ENCODE peak calls at places on chromosomes 5 and 9, in seven cellular contexts. A, H, P, X, N, L and G are unnamed samples.

GRCh38 chr9:70594546-70594945 is 180.1 kb upstream of the KLF9 start:
- DNase-seq in H (no peak), X (no peak), L (no peak), N (no peak), P (no peak), A (no peak), G (no peak)

GRCh38 chr9:85647571-85647970 is 94.2 kb downstream of the AGTPBP1 start:
- DNase-seq in A (no peak), X (no peak), P (no peak), L (peak; percentile 29), N (no peak), H (no peak), G (no peak)

GRCh38 chr5:33306758-33307157 is 134.0 kb upstream of the TARS1 start:
- DNase-seq in H (no peak), N (no peak), P (no peak), A (no peak), L (no peak), X (no peak), G (no peak)

GRCh38 chr5:144331361-144331760 is 160.7 kb downstream of the KCTD16 start:
- DNase-seq in A (no peak), L (no peak), H (no peak), P (no peak), N (no peak), X (no peak), G (no peak)

GRCh38 chr5:75052461-75053285 is at the start of gene GCNT4:
- DNase-seq in L (peak; percentile 55), A (peak; percentile 58), P (peak; percentile 26), X (no peak), N (peak; percentile 72), H (peak; percentile 16), G (peak; percentile 60)

GRCh38 chr9:113879906-113880305 is 3.8 kb downstream of the ZNF618 start:
- DNase-seq in L (no peak), N (no peak), A (no peak), X (peak; percentile 69), H (no peak), P (no peak), G (no peak)

GRCh38 chr5:2946315-2946714 is 194.8 kb upstream of the IRX2 start:
- DNase-seq in N (no peak), A (no peak), L (no peak), H (no peak), X (no peak), P (no peak), G (no peak)

GRCh38 chr5:172777381-172778222 is 6.6 kb upstream of the DUSP1 start:
- DNase-seq in N (peak; percentile 97), A (peak; percentile 75), L (peak; percentile 83), P (peak; percentile 95), H (peak; percentile 91), X (peak; percentile 90), G (peak; percentile 97)

GRCh38 chr9:38126730-38127129 is 57.7 kb upstream of the SHB start:
- DNase-seq in H (no peak), N (no peak), L (no peak), A (no peak), P (no peak), X (no peak), G (no peak)

GRCh38 chr5:142201471-142201887 is 92.9 kb downstream of the NDFIP1 start:
- DNase-seq in A (no peak), H (no peak), X (peak; percentile 96), P (no peak), L (no peak), N (no peak), G (no peak)

GRCh38 chr5:149771216-149771973 is 41.3 kb downstream of the PPARGC1B start:
- DNase-seq in N (no peak), P (no peak), H (no peak), A (no peak), L (no peak), X (no peak), G (no peak)

GRCh38 chr9:70675868-70676370 is 261.5 kb upstream of the KLF9 start:
- DNase-seq in N (no peak), A (no peak), L (no peak), P (no peak), H (no peak), X (no peak), G (no peak)

GRCh38 chr5:66881475-66882161 is 285.4 kb downstream of the MAST4 start:
- DNase-seq in L (no peak), P (no peak), H (no peak), X (no peak), N (no peak), A (peak; percentile 28), G (peak; percentile 37)

GRCh38 chr9:92729735-92730155 is 34.9 kb downstream of the BICD2 start:
- DNase-seq in A (no peak), P (no peak), H (no peak), N (no peak), X (no peak), L (no peak), G (no peak)

GRCh38 chr9:92727716-92728700 is 36.6 kb downstream of the BICD2 start:
- DNase-seq in A (no peak), H (no peak), X (no peak), N (no peak), L (no peak), P (no peak), G (peak; percentile 7)

GRCh38 chr9:92726971-92727715 is 37.5 kb downstream of the BICD2 start:
- DNase-seq in L (no peak), H (no peak), N (no peak), A (no peak), P (no peak), X (peak; percentile 53), G (peak; percentile 24)

GRCh38 chr9:92730897-92731296 is 33.7 kb downstream of the BICD2 start:
- DNase-seq in H (no peak), A (no peak), N (no peak), P (no peak), X (no peak), L (no peak), G (peak; percentile 13)

DNA sequence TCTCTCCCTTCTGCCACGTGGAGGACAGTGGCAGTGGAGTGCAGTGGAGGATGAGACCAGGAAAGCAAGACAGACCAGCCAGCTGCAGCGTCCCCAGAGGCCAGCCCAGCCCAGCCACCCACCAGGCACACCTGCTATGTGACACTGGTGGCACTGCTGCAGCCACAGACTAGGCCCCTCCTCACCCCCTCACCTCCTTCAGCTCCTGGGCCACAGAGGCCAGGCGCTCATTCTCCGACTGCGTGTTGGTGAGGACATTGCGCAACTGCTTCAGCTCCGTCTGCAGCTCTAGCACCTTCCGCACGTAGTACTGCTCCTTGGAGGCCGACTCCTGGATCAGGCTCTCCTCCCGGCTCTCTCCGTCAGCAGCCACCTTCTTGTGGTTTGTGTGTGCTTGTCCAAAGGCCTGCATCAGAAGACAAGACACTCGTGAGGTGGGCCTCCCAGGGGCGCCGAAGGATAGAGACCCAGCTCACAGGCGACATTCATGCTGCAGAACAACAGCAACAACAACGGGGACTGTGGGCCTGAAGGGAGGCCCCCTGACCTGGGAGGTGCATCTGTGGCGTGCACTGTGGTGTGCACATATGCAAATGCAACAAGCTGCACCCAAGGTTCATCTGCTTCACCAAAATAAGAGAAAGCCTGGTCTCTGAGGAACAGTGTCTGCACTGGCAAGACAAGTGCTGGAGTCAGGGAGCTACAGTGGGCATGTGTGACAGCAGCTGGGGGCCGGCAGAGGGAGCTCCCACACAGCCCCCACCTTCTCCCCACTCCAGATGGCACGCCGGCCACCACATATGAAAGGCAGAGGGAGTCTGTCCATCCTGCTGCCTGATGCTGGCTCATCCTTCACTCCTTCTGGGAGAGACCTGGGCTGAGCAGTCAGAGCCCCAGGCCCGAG is 35.5 kb downstream of the BICD2 start:
- DNase-seq in P (no peak), H (no peak), N (no peak), X (no peak), A (no peak), L (peak; percentile 80), G (peak; percentile 18)
- TF ChIP-seq CTCF in P (peak; percentile 51), H (peak; percentile 12), N (no peak), X (no peak), A (no peak), L (no peak), G (peak; percentile 50)

DNA sequence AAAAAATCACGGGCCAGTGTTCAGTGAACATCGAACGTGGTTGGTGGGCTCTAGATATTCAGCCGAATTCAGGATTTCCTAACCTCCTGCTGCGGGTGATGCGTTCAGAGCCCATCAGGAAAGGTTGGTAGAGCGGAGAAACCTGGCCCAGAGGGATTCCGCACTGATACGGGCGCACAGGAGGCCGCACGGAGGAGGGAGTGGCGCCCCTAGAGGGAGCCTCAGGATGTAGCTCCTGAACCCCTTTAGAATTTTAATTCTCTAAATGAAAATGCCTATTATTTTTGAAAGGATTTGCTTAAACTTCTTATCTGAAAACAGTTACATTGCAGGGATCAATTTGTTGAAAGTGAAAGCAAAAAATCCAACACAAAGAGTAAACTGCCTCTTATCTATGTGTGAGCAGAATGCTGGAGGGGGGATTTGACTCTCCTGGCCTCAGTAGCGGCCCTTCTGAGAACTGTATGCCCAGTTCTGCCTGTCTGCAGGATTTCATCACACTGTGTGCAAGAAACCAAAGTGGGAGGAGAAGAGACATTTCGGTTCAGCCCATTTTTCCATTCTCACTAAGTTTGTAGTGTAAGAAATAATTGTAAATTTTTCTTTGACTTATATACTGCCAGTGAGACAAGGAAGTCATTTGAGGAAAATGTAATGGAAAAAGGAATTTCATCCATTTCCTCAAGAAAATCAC is 75.9 kb downstream of the TENT4A start:
- DNase-seq in X (no peak), P (no peak), N (no peak), A (no peak), H (no peak), L (no peak), G (no peak)
- TF ChIP-seq CTCF in X (peak; percentile 2), P (no peak), N (no peak), A (peak; percentile 5), H (no peak), L (no peak), G (no peak)

DNA sequence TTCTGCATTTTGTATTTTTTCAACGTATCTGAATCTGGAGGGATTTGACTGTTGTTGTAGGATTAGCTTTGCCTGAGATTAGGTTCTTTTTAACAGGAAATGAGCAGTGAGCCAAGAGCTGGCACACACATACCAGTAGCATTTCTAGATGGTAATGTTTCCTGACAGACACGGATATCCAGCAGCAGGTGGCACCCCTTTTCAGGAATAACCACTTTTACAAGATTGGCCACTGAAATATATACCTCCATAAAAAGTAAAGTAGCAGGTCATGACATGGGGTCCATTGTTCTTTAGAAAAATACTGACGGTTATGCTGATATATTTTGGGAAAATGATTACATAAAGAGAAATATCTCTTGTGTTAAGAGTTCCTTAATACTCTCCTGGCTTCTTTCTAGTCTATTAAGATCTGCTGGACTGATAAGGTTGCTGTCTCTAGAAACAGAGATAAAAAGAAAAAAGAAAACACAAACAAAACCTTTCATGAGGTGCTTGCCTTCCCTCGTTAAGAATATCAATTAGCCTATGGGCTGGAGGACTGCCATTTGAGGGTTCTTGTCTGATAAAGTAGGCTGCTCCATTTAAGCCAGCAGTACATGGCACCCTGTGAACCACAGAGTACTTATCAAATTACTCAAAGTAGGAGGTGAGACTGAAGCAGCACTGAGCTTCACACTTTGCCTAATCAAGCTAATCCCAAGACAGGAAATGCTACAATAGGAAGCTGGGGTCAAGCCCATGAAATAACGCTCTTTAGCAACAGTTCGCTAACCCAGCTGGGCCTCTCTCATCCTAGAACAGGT is 101.6 kb upstream of the PCA3 start:
- DNase-seq in A (no peak), L (no peak), N (no peak), P (no peak), H (no peak), X (no peak), G (no peak)
- TF ChIP-seq CTCF in A (no peak), L (no peak), N (no peak), P (no peak), H (no peak), X (no peak), G (no peak)

DNA sequence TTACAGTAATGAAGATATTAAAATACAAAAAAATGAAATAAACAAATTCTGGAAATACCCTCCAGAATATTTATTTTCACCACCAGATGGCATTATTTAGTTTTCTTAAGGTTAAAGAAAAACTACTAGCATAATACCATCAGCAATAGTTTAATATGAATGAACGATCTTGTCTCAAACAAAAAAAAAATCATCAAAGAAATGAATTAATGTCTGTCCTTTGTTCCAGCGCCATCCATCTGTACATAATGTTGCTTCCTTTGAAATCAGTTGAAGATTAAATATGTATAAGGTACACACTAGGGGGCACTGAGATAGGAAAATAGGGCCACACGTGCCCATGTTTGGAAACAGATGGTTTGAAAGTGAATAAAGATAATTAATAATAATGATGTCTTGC is 84.9 kb upstream of the SLCO6A1 start:
- DNase-seq in A (no peak), H (no peak), P (no peak), X (no peak), N (no peak), L (no peak), G (no peak)
- TF ChIP-seq CTCF in A (peak; percentile 54), H (peak; percentile 22), P (peak; percentile 37), X (peak; percentile 28), N (peak; percentile 23), L (no peak), G (peak; percentile 73)